ENCODE peak calls at places on chromosomes 6 and 20, in seven cellular contexts. I is heart left ventricle, A is stomach, K is GM23338, F is GM12865, R is Panc1, Z is hepatocyte. W is an unnamed sample.

GRCh38 chr6:135195522-135195921 is 14.4 kb downstream of the MYB start:
- DNase-seq in I (no peak), A (no peak), K (peak), F (no peak), R (no peak), Z (no peak), W (no peak)

GRCh38 chr20:52193133-52193532 is 1.6 kb upstream of the ZFP64 start:
- DNase-seq in I (no peak), A (no peak), K (no peak), F (peak), R (no peak), Z (no peak), W (no peak)

GRCh38 chr20:2093200-2093781 is 8.3 kb upstream of the STK35 start:
- DNase-seq in I (no peak), A (peak), K (peak), F (peak), R (no peak), Z (peak), W (peak)

GRCh38 chr20:52240802-52241201 is 49.2 kb upstream of the ZFP64 start:
- DNase-seq in I (no peak), A (no peak), K (no peak), F (no peak), R (no peak), Z (no peak), W (no peak)

GRCh38 chr6:112690497-112691202 is 343.5 kb downstream of the RFPL4B start:
- DNase-seq in I (no peak), A (no peak), K (no peak), F (no peak), R (peak), Z (no peak), W (peak)

GRCh38 chr20:3238616-3239025 is 369 bp downstream of the SLC4A11 start:
- DNase-seq in I (no peak), A (peak), K (peak), F (peak), R (no peak), Z (peak), W (peak)

GRCh38 chr6:144036064-144036873 is 28.2 kb upstream of the PLAGL1 start:
- DNase-seq in I (peak), A (no peak), K (peak), F (peak), R (no peak), Z (peak), W (no peak)

GRCh38 chr6:168909288-168909687 is 344.4 kb downstream of the THBS2 start:
- DNase-seq in I (no peak), A (no peak), K (no peak), F (no peak), R (no peak), Z (no peak), W (no peak)

GRCh38 chr6:114783083-114783482 is 440.3 kb upstream of the HS3ST5 start:
- DNase-seq in I (no peak), A (no peak), K (peak), F (no peak), R (no peak), Z (no peak), W (no peak)

GRCh38 chr20:51930775-51931174 is 128.5 kb upstream of the SALL4 start:
- DNase-seq in I (peak), A (no peak), K (no peak), F (no peak), R (peak), Z (peak), W (no peak)

GRCh38 chr20:44142416-44142815 is 44.6 kb downstream of the JPH2 start:
- DNase-seq in I (no peak), A (no peak), K (no peak), F (no peak), R (no peak), Z (no peak), W (peak)

GRCh38 chr6:108712946-108713345 is 135.3 kb upstream of the ARMC2 start:
- DNase-seq in I (no peak), A (peak), K (no peak), F (no peak), R (no peak), Z (no peak), W (no peak)

GRCh38 chr20:57205625-57206219 is 60.7 kb downstream of the BMP7 start:
- DNase-seq in I (no peak), A (no peak), K (no peak), F (no peak), R (peak), Z (peak), W (no peak)

GRCh38 chr6:34684919-34685318 is 11.6 kb downstream of the ILRUN start:
- DNase-seq in I (no peak), A (no peak), K (no peak), F (no peak), R (no peak), Z (no peak), W (no peak)

GRCh38 chr6:158506577-158506976 is 53.3 kb upstream of the TMEM181 start:
- DNase-seq in I (no peak), A (no peak), K (peak), F (no peak), R (no peak), Z (no peak), W (no peak)

GRCh38 chr6:18457065-18457817 is 70.1 kb downstream of the RNF144B start:
- DNase-seq in I (no peak), A (no peak), K (peak), F (no peak), R (no peak), Z (no peak), W (no peak)

GRCh38 chr6:3735029-3735605 is 16.4 kb downstream of the PXDC1 start:
- DNase-seq in I (no peak), A (no peak), K (no peak), F (no peak), R (no peak), Z (no peak), W (no peak)

GRCh38 chr20:61404311-61404710 is 152.2 kb downstream of the CDH4 start:
- DNase-seq in I (no peak), A (no peak), K (no peak), F (no peak), R (no peak), Z (no peak), W (no peak)

GRCh38 chr6:111812080-111813038 is 60.9 kb downstream of the FYN start:
- DNase-seq in I (no peak), A (no peak), K (no peak), F (no peak), R (no peak), Z (no peak), W (no peak)

GRCh38 chr20:23072892-23073586 is 13.1 kb downstream of the CD93 start:
- DNase-seq in I (no peak), A (no peak), K (no peak), F (no peak), R (no peak), Z (no peak), W (no peak)

GRCh38 chr20:34574426-34574825 is 15.9 kb downstream of the MAP1LC3A start:
- DNase-seq in I (no peak), A (no peak), K (no peak), F (no peak), R (no peak), Z (no peak), W (no peak)

GRCh38 chr6:163797313-163797712 is 382.8 kb downstream of the QKI start:
- DNase-seq in I (no peak), A (no peak), K (no peak), F (no peak), R (no peak), Z (no peak), W (no peak)

GRCh38 chr20:34562643-34563042 is 4.1 kb downstream of the MAP1LC3A start:
- DNase-seq in I (no peak), A (no peak), K (peak), F (peak), R (no peak), Z (no peak), W (peak)

GRCh38 chr6:46882622-46883021 is 39.1 kb downstream of the ADGRF5 start:
- DNase-seq in I (no peak), A (no peak), K (no peak), F (no peak), R (no peak), Z (no peak), W (no peak)

GRCh38 chr6:26031595-26032386 is 55.4 kb upstream of the HFE start:
- DNase-seq in I (peak), A (peak), K (peak), F (peak), R (peak), Z (peak), W (peak)

GRCh38 chr20:1499528-1500420 is 8.6 kb upstream of the SIRPB2 start:
- DNase-seq in I (no peak), A (no peak), K (no peak), F (no peak), R (no peak), Z (peak), W (no peak)

GRCh38 chr20:16472045-16472872 is 101.0 kb downstream of the KIF16B start:
- DNase-seq in I (no peak), A (peak), K (no peak), F (no peak), R (no peak), Z (peak), W (no peak)

GRCh38 chr20:55264825-55265224 is 740.5 kb downstream of the CBLN4 start:
- DNase-seq in I (no peak), A (no peak), K (no peak), F (no peak), R (no peak), Z (no peak), W (no peak)

GRCh38 chr6:104312851-104313250 is 546.9 kb downstream of the HACE1 start:
- DNase-seq in I (no peak), A (no peak), K (no peak), F (no peak), R (no peak), Z (no peak), W (no peak)

GRCh38 chr20:63035284-63036185 is 28.8 kb upstream of the BHLHE23 start:
- DNase-seq in I (no peak), A (no peak), K (peak), F (no peak), R (no peak), Z (no peak), W (no peak)

GRCh38 chr20:59817406-59817805 is 116.0 kb downstream of the SYCP2 start:
- DNase-seq in I (peak), A (no peak), K (no peak), F (no peak), R (no peak), Z (no peak), W (no peak)

GRCh38 chr20:17610566-17611289 is 40.9 kb downstream of the DSTN start:
- DNase-seq in I (no peak), A (peak), K (peak), F (no peak), R (no peak), Z (no peak), W (no peak)

GRCh38 chr20:32600681-32601237 is 15.6 kb upstream of the NOL4L start:
- DNase-seq in I (no peak), A (no peak), K (no peak), F (no peak), R (no peak), Z (no peak), W (no peak)

GRCh38 chr6:27754408-27754782 is 157.8 kb downstream of the OR2B2 start:
- DNase-seq in I (no peak), A (no peak), K (no peak), F (no peak), R (no peak), Z (no peak), W (no peak)
- H3K4me3 ChIP-seq in I (peak), A (peak), K (peak), F (peak), R (peak), Z (no peak), W (peak)

GRCh38 chr6:71404145-71404966 is 115.7 kb downstream of the OGFRL1 start:
- DNase-seq in I (no peak), A (no peak), K (peak), F (no peak), R (peak), Z (no peak), W (no peak)

GRCh38 chr6:71406871-71407860 is 118.6 kb downstream of the OGFRL1 start:
- DNase-seq in I (no peak), A (no peak), K (peak), F (no peak), R (peak), Z (no peak), W (no peak)

GRCh38 chr6:71403422-71404134 is 115.0 kb downstream of the OGFRL1 start:
- DNase-seq in I (no peak), A (no peak), K (peak), F (no peak), R (no peak), Z (no peak), W (no peak)

GRCh38 chr6:71405416-71405815 is 116.8 kb downstream of the OGFRL1 start:
- DNase-seq in I (no peak), A (no peak), K (no peak), F (no peak), R (no peak), Z (no peak), W (no peak)

DNA sequence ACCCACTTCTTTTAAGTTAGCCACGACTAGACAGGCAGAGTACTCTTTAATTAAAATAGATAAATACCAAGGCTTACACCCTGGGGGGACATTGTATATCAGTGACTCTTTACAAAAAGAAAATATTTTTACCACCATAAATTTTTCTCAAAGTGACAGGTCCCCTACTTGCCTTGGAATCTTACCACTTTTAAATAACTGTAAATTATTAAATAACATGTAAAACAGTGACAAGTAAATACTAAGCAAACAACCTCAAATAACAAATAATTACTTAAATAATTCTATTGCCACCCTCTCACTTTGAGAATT is 116.3 kb downstream of the OGFRL1 start:
- DNase-seq in I (no peak), A (no peak), K (no peak), F (no peak), R (no peak), Z (no peak), W (no peak)
- H3K4me3 ChIP-seq in I (no peak), A (no peak), K (no peak), F (no peak), R (no peak), Z (no peak), W (no peak)

GRCh38 chr6:10534418-10534760 is 13.2 kb downstream of the GCNT2 start:
- DNase-seq in I (no peak), A (no peak), K (no peak), F (peak), R (no peak), Z (no peak), W (no peak)

GRCh38 chr6:10529231-10529801 is 8.2 kb downstream of the GCNT2 start:
- DNase-seq in I (no peak), A (peak), K (no peak), F (peak), R (no peak), Z (no peak), W (no peak)

GRCh38 chr6:10531513-10531912 is 10.4 kb downstream of the GCNT2 start:
- DNase-seq in I (no peak), A (no peak), K (no peak), F (peak), R (no peak), Z (no peak), W (no peak)

GRCh38 chr6:10532392-10532791 is 11.2 kb downstream of the GCNT2 start:
- DNase-seq in I (no peak), A (no peak), K (no peak), F (peak), R (no peak), Z (no peak), W (no peak)

GRCh38 chr6:10531942-10532341 is 10.8 kb downstream of the GCNT2 start:
- DNase-seq in I (peak), A (no peak), K (no peak), F (peak), R (no peak), Z (no peak), W (no peak)
- H3K4me3 ChIP-seq in I (no peak), A (peak), K (no peak), F (peak), R (peak), Z (no peak), W (no peak)

DNA sequence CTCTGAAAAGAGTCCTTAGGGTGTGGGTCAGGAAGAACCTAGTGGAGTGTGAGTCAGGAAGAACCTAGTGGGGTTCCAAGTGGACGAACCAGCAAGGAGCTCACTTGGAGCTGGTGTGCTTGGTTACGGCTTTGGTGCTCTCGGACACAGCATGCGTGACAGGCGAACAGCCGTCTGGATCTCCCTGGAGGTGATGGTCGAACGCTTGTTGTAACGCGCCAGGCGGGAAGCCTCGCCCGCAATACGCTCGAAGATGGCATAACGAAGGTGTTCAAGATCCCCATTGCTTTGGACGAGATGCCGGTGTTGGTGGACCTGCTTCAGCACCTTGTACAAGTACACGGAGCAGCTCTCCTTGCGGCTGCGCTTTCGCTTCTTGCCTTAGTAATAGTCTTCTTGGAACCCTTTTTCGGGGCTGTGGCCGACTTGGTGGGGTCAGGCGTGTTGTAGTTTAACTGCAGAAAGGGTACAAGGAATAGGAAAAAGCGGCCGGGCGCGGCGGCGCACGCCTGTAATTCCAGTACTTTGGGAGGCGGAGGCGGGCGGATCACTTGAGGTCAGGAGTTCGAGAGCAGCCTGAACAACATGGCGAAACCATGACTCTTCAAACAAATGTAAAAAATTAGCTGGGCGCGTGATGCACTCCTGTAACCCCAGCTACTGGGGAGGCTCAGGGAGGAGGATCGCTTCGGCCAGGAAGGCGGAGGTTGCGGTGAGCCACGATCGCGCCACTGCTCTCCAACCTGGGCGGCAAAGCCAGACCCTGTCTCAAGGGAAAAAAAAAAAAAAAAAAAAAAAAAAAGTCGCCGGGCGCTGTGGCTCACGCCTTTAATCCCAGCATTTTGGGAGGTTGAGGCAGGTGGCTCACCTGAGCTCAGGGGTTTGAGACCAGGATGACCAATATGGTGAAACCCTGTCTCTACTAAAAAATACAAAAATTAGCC is 48.0 kb downstream of the OR2B2 start:
- DNase-seq in I (no peak), A (no peak), K (no peak), F (peak), R (no peak), Z (no peak), W (no peak)
- H3K4me3 ChIP-seq in I (peak), A (peak), K (no peak), F (peak), R (peak), Z (no peak), W (no peak)

DNA sequence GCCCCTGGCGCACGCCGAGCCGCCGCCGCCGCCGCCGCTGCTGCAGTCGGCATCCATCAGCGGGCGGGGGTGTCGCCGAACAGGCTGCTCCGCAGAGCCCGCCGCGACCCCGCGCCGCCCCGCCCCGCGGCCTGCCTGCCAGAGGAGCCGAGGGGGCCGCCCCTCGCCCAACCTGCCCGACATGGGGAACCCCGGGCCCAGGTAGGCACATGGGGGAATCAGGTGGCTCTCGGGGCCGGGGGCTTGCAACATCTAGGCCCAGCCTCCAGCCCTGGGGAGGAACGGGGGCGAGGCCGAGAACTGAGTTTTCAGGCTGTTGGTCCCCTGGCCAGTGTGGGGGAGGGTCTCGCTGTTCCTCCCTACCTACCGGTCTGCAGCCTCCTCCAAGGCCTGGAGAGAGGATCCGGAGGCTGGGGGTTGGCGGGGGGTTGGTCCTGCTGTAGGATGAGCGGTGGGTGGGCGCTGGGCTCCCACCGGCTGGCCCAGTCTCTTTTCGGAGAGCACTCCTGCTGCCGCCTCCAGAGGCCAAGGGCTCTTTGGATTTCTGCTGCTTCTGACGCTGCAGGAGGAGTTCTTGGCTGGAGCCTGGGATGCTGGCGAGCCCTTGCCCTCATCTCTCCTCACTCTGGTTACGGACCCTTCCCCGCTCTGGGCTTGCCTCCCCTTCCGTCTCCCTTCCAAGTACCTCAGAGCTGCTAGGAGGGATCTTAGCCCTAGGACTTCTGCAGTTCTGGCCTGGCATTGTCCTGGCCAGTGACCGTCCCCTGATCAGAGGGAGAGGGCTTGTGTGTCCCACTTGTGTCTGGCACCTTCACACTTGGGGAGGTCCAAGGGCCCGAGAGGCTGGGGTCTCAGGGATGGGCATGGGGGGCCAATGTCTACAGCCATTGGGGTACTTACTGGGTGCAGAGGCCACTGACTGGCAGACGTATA is at the start of gene EPB41L1:
- DNase-seq in I (peak), A (no peak), K (peak), F (no peak), R (no peak), Z (peak), W (peak)
- H3K4me3 ChIP-seq in I (peak), A (peak), K (peak), F (no peak), R (peak), Z (peak), W (peak)

GRCh38 chr6:36268478-36269248 is 1.2 kb upstream of the PNPLA1 start:
- DNase-seq in I (no peak), A (peak), K (no peak), F (no peak), R (no peak), Z (peak), W (no peak)
- H3K4me3 ChIP-seq in I (no peak), A (no peak), K (no peak), F (no peak), R (no peak), Z (no peak), W (no peak)

W was measured in SJCRH30.